ENCODE peak calls at places on chromosomes 6 and 20, in four cellular contexts. C is IMR-90, H is ovary, A is psoas muscle. T is an unnamed sample.

GRCh38 chr6:114108119-114109002 is 137.4 kb upstream of the HDAC2 start:
- DNase-seq in C (peak; percentile 68), H (peak; percentile 13), A (peak; percentile 66), T (peak; percentile 76)

GRCh38 chr6:90764001-90764400 is 177.1 kb upstream of the MAP3K7 start:
- DNase-seq in C (peak; percentile 70), H (no peak), A (no peak), T (no peak)

GRCh38 chr6:139637766-139638165 is 263.3 kb upstream of the CITED2 start:
- DNase-seq in C (no peak), H (no peak), A (no peak), T (no peak)

GRCh38 chr20:25324412-25324811 is 66.2 kb downstream of the ABHD12 start:
- DNase-seq in C (no peak), H (no peak), A (no peak), T (no peak)

GRCh38 chr20:19015326-19015725 is 197.1 kb upstream of the SLC24A3 start:
- DNase-seq in C (no peak), H (no peak), A (peak; percentile 71), T (no peak)

GRCh38 chr6:2507016-2507415 is 243.7 kb downstream of the MYLK4 start:
- DNase-seq in C (no peak), H (no peak), A (no peak), T (no peak)

GRCh38 chr6:116586276-116586675 is 15.0 kb downstream of the RWDD1 start:
- DNase-seq in C (no peak), H (no peak), A (no peak), T (no peak)

GRCh38 chr6:147204843-147205311 is 660 bp downstream of the STXBP5 start:
- DNase-seq in C (peak; percentile 10), H (no peak), A (no peak), T (no peak)

GRCh38 chr6:128494440-128494839 is 26.0 kb downstream of the PTPRK start:
- DNase-seq in C (no peak), H (no peak), A (no peak), T (no peak)

GRCh38 chr20:22452442-22453011 is 131.8 kb downstream of the FOXA2 start:
- DNase-seq in C (no peak), H (no peak), A (no peak), T (no peak)

GRCh38 chr6:106253194-106253593 is 72.4 kb downstream of the ATG5 start:
- DNase-seq in C (peak; percentile 80), H (no peak), A (no peak), T (no peak)

GRCh38 chr6:20559924-20560551 is 25.8 kb downstream of the CDKAL1 start:
- DNase-seq in C (no peak), H (no peak), A (no peak), T (no peak)

GRCh38 chr6:160137130-160137988 is 15.7 kb downstream of the SLC22A1 start:
- DNase-seq in C (no peak), H (no peak), A (no peak), T (no peak)

GRCh38 chr20:43034981-43035724 is 154.6 kb downstream of the PTPRT start:
- DNase-seq in C (no peak), H (no peak), A (no peak), T (no peak)

GRCh38 chr20:43037605-43038309 is 151.9 kb downstream of the PTPRT start:
- DNase-seq in C (no peak), H (no peak), A (no peak), T (no peak)

GRCh38 chr20:43029161-43029560 is 160.5 kb downstream of the PTPRT start:
- DNase-seq in C (no peak), H (no peak), A (no peak), T (no peak)

GRCh38 chr20:43028470-43028869 is 161.2 kb downstream of the PTPRT start:
- DNase-seq in C (no peak), H (no peak), A (no peak), T (no peak)

GRCh38 chr20:43032459-43032858 is 157.2 kb downstream of the PTPRT start:
- DNase-seq in C (no peak), H (no peak), A (no peak), T (no peak)
- TF ChIP-seq CTCF in C (no peak), H (no peak), A (no peak), T (no peak)

GRCh38 chr6:41577865-41578713 is 31.9 kb downstream of the FOXP4 start:
- DNase-seq in C (peak; percentile 51), H (no peak), A (no peak), T (peak; percentile 82)
- H3K27ac ChIP-seq in C (peak overlapping the region; percentile 86), H (no peak overlapping the region), A (no peak overlapping the region), T (peak overlapping the region; percentile 60)

GRCh38 chr20:63178889-63179751 is 36.8 kb downstream of the YTHDF1 start:
- DNase-seq in C (peak; percentile 4), H (peak; percentile 34), A (peak; percentile 69), T (peak; percentile 18)

GRCh38 chr20:63178445-63178818 is 37.5 kb downstream of the YTHDF1 start:
- DNase-seq in C (no peak), H (no peak), A (no peak), T (no peak)

GRCh38 chr20:63180541-63181185 is 35.3 kb downstream of the YTHDF1 start:
- DNase-seq in C (no peak), H (no peak), A (peak; percentile 56), T (no peak)

GRCh38 chr20:63181226-63181625 is 34.7 kb downstream of the YTHDF1 start:
- DNase-seq in C (no peak), H (no peak), A (peak; percentile 48), T (no peak)

DNA sequence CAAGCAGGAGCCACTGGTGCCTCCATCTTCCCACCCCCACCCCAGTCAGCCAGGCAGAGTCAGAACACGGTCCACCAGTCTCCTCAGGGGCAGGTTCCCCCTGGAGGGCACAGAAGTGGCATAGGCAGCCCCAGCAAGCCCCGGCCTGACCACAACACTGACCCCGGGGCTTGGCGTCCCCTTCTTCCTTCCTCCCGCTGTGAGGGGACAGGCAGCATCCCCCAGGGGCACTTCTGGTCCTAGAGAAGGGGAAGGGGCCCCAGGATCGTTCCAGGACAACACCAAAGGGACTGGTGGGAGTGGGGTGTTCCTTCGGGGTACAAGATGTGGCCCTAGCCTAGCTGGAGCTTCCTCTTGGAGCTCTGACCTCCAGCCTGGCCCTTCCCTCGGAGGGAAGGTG is 36.1 kb downstream of the YTHDF1 start:
- DNase-seq in C (no peak), H (no peak), A (no peak), T (no peak)
- H3K27me3 ChIP-seq in C (peaks cover 71% of the 10 kb centered on the region), H (peaks cover 7% of the 10 kb centered on the region), A (peaks cover 87% of the 10 kb centered on the region), T (peaks cover 45% of the 10 kb centered on the region)

GRCh38 chr6:145897552-145897951 is 66.6 kb downstream of the SHPRH start:
- DNase-seq in C (no peak), H (no peak), A (no peak), T (no peak)

GRCh38 chr6:145898376-145898775 is 65.8 kb downstream of the SHPRH start:
- DNase-seq in C (peak; percentile 45), H (no peak), A (peak; percentile 52), T (no peak)

GRCh38 chr6:145892026-145892425 is 72.1 kb downstream of the SHPRH start:
- DNase-seq in C (no peak), H (no peak), A (no peak), T (no peak)

GRCh38 chr6:145893586-145893985 is 70.6 kb downstream of the SHPRH start:
- DNase-seq in C (no peak), H (no peak), A (no peak), T (no peak)

GRCh38 chr6:145895802-145896201 is 68.4 kb downstream of the SHPRH start:
- DNase-seq in C (peak; percentile 28), H (no peak), A (no peak), T (no peak)
- TF ChIP-seq CTCF in C (peak; percentile 37), H (no peak), A (no peak), T (no peak)

GRCh38 chr20:42093041-42093440 is 474.9 kb upstream of the CHD6 start:
- DNase-seq in C (no peak), H (no peak), A (no peak), T (no peak)
- H3K27ac ChIP-seq in C (no peak overlapping the region), H (no peak overlapping the region), A (no peak overlapping the region), T (no peak overlapping the region)

DNA sequence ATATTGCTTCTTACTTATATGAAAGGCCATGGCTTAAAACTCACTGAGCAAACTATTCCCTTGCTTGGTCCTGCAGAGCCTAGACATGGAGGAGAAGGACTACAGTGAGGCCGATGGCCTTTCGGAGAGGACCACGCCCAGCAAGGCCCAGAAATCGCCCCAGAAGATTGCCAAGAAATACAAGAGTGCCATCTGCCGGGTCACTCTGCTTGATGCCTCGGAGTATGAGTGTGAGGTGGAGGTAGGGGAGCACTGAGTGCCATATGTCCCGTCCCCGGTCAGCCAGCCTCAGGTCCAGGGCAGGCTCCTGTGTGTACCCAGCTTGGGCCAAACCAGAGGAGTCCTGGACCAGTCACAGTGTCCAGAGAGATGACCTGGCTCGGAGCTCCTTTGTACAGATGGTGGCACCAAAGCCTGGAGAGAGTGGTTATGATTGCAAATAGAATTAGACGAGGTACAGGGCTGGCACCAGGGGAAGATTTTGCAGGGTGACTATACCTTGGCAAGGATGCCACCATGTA is 21.0 kb downstream of the EPB41L1 start:
- DNase-seq in C (no peak), H (no peak), A (no peak), T (no peak)
- H3K27me3 ChIP-seq in C (no peaks in the 10 kb centered on the region), H (no peaks in the 10 kb centered on the region), A (no peaks in the 10 kb centered on the region), T (no peaks in the 10 kb centered on the region)

GRCh38 chr6:96007663-96008062 is 8.1 kb upstream of the FUT9 start:
- DNase-seq in C (no peak), H (no peak), A (no peak), T (no peak)

GRCh38 chr6:96002912-96003311 is 12.9 kb upstream of the FUT9 start:
- DNase-seq in C (no peak), H (peak; percentile 1), A (peak; percentile 28), T (no peak)

GRCh38 chr6:96002576-96002910 is 13.2 kb upstream of the FUT9 start:
- DNase-seq in C (no peak), H (peak; percentile 2), A (no peak), T (no peak)

DNA sequence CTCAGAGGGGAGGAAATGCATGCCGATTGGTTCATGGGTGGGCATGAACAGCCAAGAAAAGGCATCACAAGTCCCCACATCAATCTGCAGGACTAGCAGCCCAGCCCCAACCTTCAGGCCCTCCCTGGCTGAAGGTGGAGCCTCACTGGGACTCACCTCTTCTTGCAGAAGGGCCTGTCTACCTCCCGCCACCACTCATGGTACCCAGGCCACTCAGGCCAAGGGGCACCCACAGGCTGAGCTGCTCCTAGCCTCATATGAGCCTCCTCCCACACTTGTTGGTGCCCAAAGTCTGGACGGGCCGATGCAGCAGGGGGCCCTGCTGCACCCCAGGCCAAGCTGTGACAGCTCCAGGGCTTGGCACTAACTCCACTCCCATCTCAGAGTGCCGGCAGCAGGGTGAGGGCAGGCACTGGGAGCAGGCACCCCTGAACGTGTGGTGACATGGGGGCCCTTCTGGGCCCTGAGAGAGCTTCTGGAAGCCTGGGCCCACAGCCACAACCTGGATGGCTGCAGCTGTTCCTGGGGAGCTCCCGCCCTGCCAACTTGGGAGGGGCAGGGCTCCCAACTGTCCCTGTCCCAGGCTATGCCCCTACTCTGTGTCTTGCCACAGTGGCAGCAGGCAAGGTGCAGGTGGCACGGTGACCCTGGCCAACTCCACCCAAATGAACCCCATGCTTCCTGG is 13.7 kb upstream of the FUT9 start:
- DNase-seq in C (no peak), H (peak; percentile 3), A (peak; percentile 36), T (no peak)
- TF ChIP-seq CTCF in C (no peak), H (no peak), A (no peak), T (no peak)

DNA sequence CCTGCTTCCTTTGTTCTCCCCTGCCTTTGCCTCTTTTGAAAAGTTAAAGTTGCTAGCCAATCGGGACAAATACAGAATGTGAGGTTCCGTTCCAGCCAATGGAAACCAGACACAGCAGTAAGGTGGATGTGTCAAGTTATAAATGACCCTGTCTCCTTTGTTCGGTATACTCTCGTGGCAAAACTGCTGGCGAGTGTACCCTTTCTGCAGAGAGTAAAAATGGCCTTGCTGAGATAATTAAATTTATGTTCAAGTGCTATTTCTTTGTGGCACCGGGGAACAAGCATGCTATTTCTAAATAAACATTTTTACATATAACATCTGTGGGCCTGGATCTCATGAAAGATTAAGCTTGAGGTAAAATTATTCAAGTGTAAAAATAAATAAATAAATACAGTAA is 50.2 kb downstream of the RARS2 start:
- DNase-seq in C (no peak), H (no peak), A (no peak), T (no peak)
- H3K27ac ChIP-seq in C (no peak overlapping the region), H (no peak overlapping the region), A (no peak overlapping the region), T (no peak overlapping the region)